ENCODE peak calls at places on chromosomes 7 and 10, in four cellular contexts. E, Z, F and I are unnamed samples.

GRCh38 chr7:50481867-50482266 is 31.7 kb upstream of the FIGNL1 start:
- DNase-seq in E (no peak), Z (no peak), F (no peak), I (no peak)

GRCh38 chr10:46092523-46093195 is 46.6 kb upstream of the MSMB start:
- DNase-seq in E (no peak), Z (no peak), F (no peak), I (peak)

GRCh38 chr7:104971290-104972071 is 42.5 kb upstream of the KMT2E start:
- DNase-seq in E (no peak), Z (peak), F (no peak), I (no peak)

GRCh38 chr10:7411671-7412481 is 1.0 kb upstream of the SFMBT2 start:
- DNase-seq in E (peak), Z (peak), F (no peak), I (no peak)

GRCh38 chr7:37297546-37297945 is 151.1 kb downstream of the ELMO1 start:
- DNase-seq in E (no peak), Z (no peak), F (no peak), I (no peak)

GRCh38 chr10:100670828-100671479 is 74.4 kb upstream of the PAX2 start:
- DNase-seq in E (peak), Z (peak), F (peak), I (no peak)

GRCh38 chr7:140153666-140154161 is 23.1 kb downstream of the KDM7A start:
- DNase-seq in E (no peak), Z (no peak), F (no peak), I (no peak)

GRCh38 chr7:78153285-78153684 is 354.7 kb downstream of the PHTF2 start:
- DNase-seq in E (no peak), Z (no peak), F (no peak), I (no peak)

GRCh38 chr7:135645296-135645904 is 16.9 kb upstream of the STMP1 start:
- DNase-seq in E (no peak), Z (peak), F (peak), I (peak)

GRCh38 chr7:121755286-121755685 is 117.7 kb upstream of the PTPRZ1 start:
- DNase-seq in E (no peak), Z (no peak), F (no peak), I (no peak)

GRCh38 chr7:73809454-73810090 is 21.2 kb upstream of the CLDN4 start:
- DNase-seq in E (peak), Z (peak), F (no peak), I (no peak)

GRCh38 chr7:108114117-108114841 is 15.9 kb downstream of the LAMB4 start:
- DNase-seq in E (peak), Z (peak), F (peak), I (no peak)

GRCh38 chr7:116173051-116174028 is 37.0 kb upstream of the TES start:
- DNase-seq in E (no peak), Z (peak), F (peak), I (peak)

GRCh38 chr10:93872776-93873175 is 21.0 kb upstream of the SLC35G1 start:
- DNase-seq in E (no peak), Z (no peak), F (no peak), I (no peak)

GRCh38 chr10:114631678-114632417 is 26.2 kb downstream of the ABLIM1 start:
- DNase-seq in E (peak), Z (peak), F (peak), I (no peak)

GRCh38 chr10:128802062-128802461 is 665.0 kb upstream of the MGMT start:
- DNase-seq in E (no peak), Z (no peak), F (no peak), I (no peak)

GRCh38 chr7:73512018-73512780 is 9.9 kb downstream of the BAZ1B start:
- DNase-seq in E (no peak), Z (no peak), F (no peak), I (no peak)

GRCh38 chr7:2967705-2968104 is 76.0 kb downstream of the CARD11 start:
- DNase-seq in E (no peak), Z (no peak), F (no peak), I (no peak)

GRCh38 chr7:129924602-129925001 is 28.2 kb downstream of the UBE2H start:
- DNase-seq in E (no peak), Z (no peak), F (no peak), I (no peak)

GRCh38 chr10:44978570-44979280 is at the start of gene DEPP1:
- DNase-seq in E (peak), Z (peak), F (peak), I (no peak)

DNA sequence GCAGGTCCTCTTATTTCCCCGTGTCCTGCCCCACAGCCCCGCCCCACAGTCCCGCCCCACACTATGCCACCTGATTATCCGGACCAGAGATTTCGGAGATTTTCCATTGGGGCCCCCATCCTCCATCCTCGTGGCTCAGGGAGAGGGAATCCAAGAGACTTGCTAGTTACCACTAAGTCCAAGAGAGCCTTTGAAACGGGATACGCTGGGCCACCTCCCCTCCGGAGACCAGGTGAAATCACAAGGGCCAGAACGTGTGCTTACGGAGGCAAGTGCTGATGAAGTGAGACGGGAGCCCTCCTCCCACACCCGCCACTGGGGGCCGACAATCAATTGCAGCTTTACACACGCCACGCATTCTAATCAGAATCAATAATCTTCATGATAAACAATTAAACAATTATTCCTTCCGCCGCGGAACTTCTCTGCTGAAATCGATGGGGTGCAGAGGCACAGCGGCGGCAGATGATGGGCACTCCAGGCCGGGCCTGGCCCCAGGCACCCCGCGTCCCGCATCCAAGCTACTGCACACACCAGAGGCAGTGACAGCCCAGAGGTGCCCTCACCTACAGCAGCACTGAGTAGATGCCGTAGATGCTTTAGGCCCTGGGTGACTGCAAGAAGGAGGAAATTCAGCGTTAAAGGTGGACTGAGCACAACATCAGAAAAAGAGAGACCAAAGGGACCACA is 534.0 kb upstream of the FOXK1 start:
- DNase-seq in E (no peak), Z (no peak), F (no peak), I (no peak)
- H3K4me2 ChIP-seq in E (no peak), Z (no peak), F (no peak), I (no peak)

GRCh38 chr7:112571852-112572607 is 91.2 kb downstream of the LSMEM1 start:
- DNase-seq in E (peak), Z (no peak), F (no peak), I (no peak)
- H3K4me2 ChIP-seq in E (no peak), Z (no peak), F (no peak), I (no peak)

GRCh38 chr7:14073543-14073942 is 84.1 kb upstream of the ETV1 start:
- DNase-seq in E (no peak), Z (no peak), F (no peak), I (no peak)
- H3K4me2 ChIP-seq in E (no peak), Z (no peak), F (no peak), I (no peak)

GRCh38 chr7:47036909-47037308 is 545.0 kb downstream of the TNS3 start:
- DNase-seq in E (no peak), Z (no peak), F (no peak), I (no peak)

GRCh38 chr7:47039089-47039648 is 542.7 kb downstream of the TNS3 start:
- DNase-seq in E (no peak), Z (no peak), F (no peak), I (no peak)

GRCh38 chr7:47038621-47039020 is 543.3 kb downstream of the TNS3 start:
- DNase-seq in E (peak), Z (no peak), F (no peak), I (no peak)

GRCh38 chr7:47035522-47035921 is 546.4 kb downstream of the TNS3 start:
- DNase-seq in E (no peak), Z (no peak), F (no peak), I (no peak)

DNA sequence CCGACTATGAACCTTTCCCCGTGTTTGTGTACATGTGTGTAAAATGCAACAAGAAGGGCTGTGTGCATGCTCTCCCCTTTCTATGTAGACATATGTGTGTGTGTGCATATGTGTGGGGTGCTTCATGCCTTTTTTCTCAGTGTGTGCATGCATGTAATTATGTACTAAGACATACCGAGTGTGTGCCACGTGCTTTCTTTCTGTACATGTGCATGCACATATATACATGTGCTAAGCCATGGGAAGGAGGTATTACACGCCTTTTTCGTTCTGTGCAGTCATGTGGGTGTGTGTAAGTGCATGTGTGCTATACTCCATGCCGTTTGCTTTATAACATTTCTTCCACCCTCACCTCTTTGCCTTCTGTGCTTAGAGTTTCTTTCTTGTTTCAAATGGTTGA is 544.3 kb downstream of the TNS3 start:
- DNase-seq in E (no peak), Z (no peak), F (no peak), I (no peak)
- H3K4me2 ChIP-seq in E (no peak), Z (no peak), F (no peak), I (no peak)

GRCh38 chr7:1050254-1050906 is 6.0 kb downstream of the GPR146 start:
- DNase-seq in E (no peak), Z (no peak), F (no peak), I (no peak)
- H3K4me2 ChIP-seq in E (no peak), Z (no peak), F (no peak), I (no peak)

GRCh38 chr7:100378114-100378760 is 5.0 kb downstream of the PILRA start:
- DNase-seq in E (no peak), Z (no peak), F (no peak), I (no peak)
- H3K4me2 ChIP-seq in E (no peak), Z (no peak), F (no peak), I (no peak)

DNA sequence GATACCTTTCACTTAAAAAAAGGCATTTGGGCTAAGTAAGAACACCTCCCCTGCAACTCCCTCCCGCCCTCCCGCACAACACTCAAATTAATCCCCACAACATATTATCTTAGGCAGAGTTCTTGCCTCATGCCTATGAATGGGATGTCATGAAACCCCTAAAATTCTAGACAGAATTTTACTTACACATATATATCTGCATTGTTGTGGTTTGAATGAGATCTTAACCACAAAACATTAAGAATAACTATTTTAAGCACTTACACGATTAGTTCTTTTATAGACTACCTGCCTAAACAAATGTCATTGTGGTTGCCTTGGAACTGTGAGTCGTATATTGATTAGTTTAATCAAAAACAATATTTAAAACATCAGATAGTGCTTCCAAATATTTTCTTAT is 4.5 kb upstream of the ITGB1 start:
- DNase-seq in E (no peak), Z (no peak), F (no peak), I (no peak)
- H3K4me2 ChIP-seq in E (peak), Z (no peak), F (peak), I (no peak)

GRCh38 chr10:131975003-131975402 is 6.7 kb downstream of the BNIP3 start:
- DNase-seq in E (no peak), Z (no peak), F (no peak), I (no peak)
- H3K4me2 ChIP-seq in E (no peak), Z (no peak), F (no peak), I (no peak)